ENCODE peak calls at places on chromosomes 2 and 18, in six cellular contexts. One of them, this sample, is unnamed.

GRCh38 chr2:199659207-199659606 is 191.8 kb downstream of the FTCDNL1 start:
- DNase-seq in NCI-H1092 treated with DMSO at 0.1 percent for 48 hours: no peak
- DNase-seq in HFF-Myc: no peak
- DNase-seq in amniotic epithelial cell: peak; percentile 2
- DNase-seq in fibroblast of the aortic adventitia: peak; percentile 9
- DNase-seq in HCT116: no peak
- DNase-seq in this sample: no peak

GRCh38 chr18:24987271-24987932 is 364.6 kb downstream of the ZNF521 start:
- DNase-seq in NCI-H1092 treated with DMSO at 0.1 percent for 48 hours: no peak
- DNase-seq in HCT116: no peak
- DNase-seq in HFF-Myc: no peak
- DNase-seq in amniotic epithelial cell: no peak
- DNase-seq in fibroblast of the aortic adventitia: peak; percentile 25
- DNase-seq in this sample: no peak

GRCh38 chr18:75654928-75655745 is 227.6 kb upstream of the SMIM21 start:
- DNase-seq in amniotic epithelial cell: peak; percentile 82
- DNase-seq in NCI-H1092 treated with DMSO at 0.1 percent for 48 hours: peak; percentile 45
- DNase-seq in HCT116: no peak
- DNase-seq in HFF-Myc: no peak
- DNase-seq in fibroblast of the aortic adventitia: no peak
- DNase-seq in this sample: no peak

GRCh38 chr2:42110287-42110973 is 58.7 kb upstream of the EML4 start:
- DNase-seq in fibroblast of the aortic adventitia: peak; percentile 80
- DNase-seq in NCI-H1092 treated with DMSO at 0.1 percent for 48 hours: no peak
- DNase-seq in amniotic epithelial cell: peak; percentile 68
- DNase-seq in HCT116: no peak
- DNase-seq in HFF-Myc: no peak
- DNase-seq in this sample: no peak

GRCh38 chr2:232750135-232750671 is 26.2 kb downstream of the KCNJ13 start:
- DNase-seq in HCT116: no peak
- DNase-seq in HFF-Myc: no peak
- DNase-seq in amniotic epithelial cell: no peak
- DNase-seq in NCI-H1092 treated with DMSO at 0.1 percent for 48 hours: no peak
- DNase-seq in fibroblast of the aortic adventitia: no peak
- DNase-seq in this sample: no peak

GRCh38 chr2:31131871-31132270 is 6.4 kb downstream of the GALNT14 start:
- DNase-seq in NCI-H1092 treated with DMSO at 0.1 percent for 48 hours: no peak
- DNase-seq in fibroblast of the aortic adventitia: no peak
- DNase-seq in amniotic epithelial cell: no peak
- DNase-seq in HFF-Myc: no peak
- DNase-seq in HCT116: no peak
- DNase-seq in this sample: no peak

GRCh38 chr2:238159676-238160205 is 971 bp downstream of the ERFE start:
- DNase-seq in amniotic epithelial cell: no peak
- DNase-seq in NCI-H1092 treated with DMSO at 0.1 percent for 48 hours: no peak
- DNase-seq in fibroblast of the aortic adventitia: no peak
- DNase-seq in HFF-Myc: no peak
- DNase-seq in HCT116: no peak
- DNase-seq in this sample: no peak

GRCh38 chr2:44170337-44170736 is 1.7 kb downstream of the PPM1B start:
- DNase-seq in fibroblast of the aortic adventitia: peak; percentile 49
- DNase-seq in NCI-H1092 treated with DMSO at 0.1 percent for 48 hours: no peak
- DNase-seq in amniotic epithelial cell: peak; percentile 92
- DNase-seq in HCT116: no peak
- DNase-seq in HFF-Myc: no peak
- DNase-seq in this sample: peak; percentile 40

This sample was measured in MCF 10A.